ENCODE peak calls at places on chromosomes 4 and X, in ten cellular contexts. P, A, T, I, F, R, Q, H, Z and K are unnamed samples.

GRCh38 chrX:106404512-106404911 is 207.3 kb upstream of the RADX start:
- DNase-seq in P (no peak), A (no peak), T (no peak), I (no peak), F (no peak), R (no peak), Q (no peak), H (no peak), Z (no peak), K (no peak)

GRCh38 chrX:9286234-9286633 is 178.6 kb upstream of the TBL1X start:
- DNase-seq in P (no peak), A (no peak), T (no peak), I (no peak), F (no peak), R (no peak), Q (no peak), H (no peak), Z (no peak), K (no peak)

GRCh38 chrX:123959281-123960063 is 2.0 kb upstream of the STAG2 start:
- DNase-seq in P (peak), A (peak), T (peak), I (peak), F (peak), R (peak), Q (peak), H (no peak), Z (peak), K (peak)

GRCh38 chrX:36214924-36215323 is 295.4 kb downstream of the CFAP47 start:
- DNase-seq in P (no peak), A (no peak), T (no peak), I (no peak), F (no peak), R (no peak), Q (no peak), H (no peak), Z (no peak), K (no peak)

GRCh38 chrX:40068048-40068447 is 29.7 kb downstream of the BCOR start:
- DNase-seq in P (no peak), A (no peak), T (no peak), I (no peak), F (no peak), R (no peak), Q (no peak), H (no peak), Z (no peak), K (no peak)

GRCh38 chrX:109886122-109886761 is 116.7 kb upstream of the TMEM164 start:
- DNase-seq in P (no peak), A (peak), T (no peak), I (peak), F (no peak), R (peak), Q (peak), H (peak), Z (peak), K (no peak)

GRCh38 chr4:122673252-122673651 is 52.4 kb upstream of the IL21 start:
- DNase-seq in P (no peak), A (no peak), T (no peak), I (no peak), F (no peak), R (no peak), Q (no peak), H (no peak), Z (no peak), K (no peak)

GRCh38 chr4:44070843-44071242 is 377.8 kb downstream of the KCTD8 start:
- DNase-seq in P (no peak), A (no peak), T (no peak), I (no peak), F (peak), R (no peak), Q (no peak), H (no peak), Z (no peak), K (no peak)

GRCh38 chrX:67692246-67692645 is 148.4 kb downstream of the AR start:
- DNase-seq in P (no peak), A (no peak), T (no peak), I (no peak), F (no peak), R (no peak), Q (no peak), H (peak), Z (no peak), K (no peak)

GRCh38 chr4:169659736-169660670 is 39.6 kb downstream of the CLCN3 start:
- DNase-seq in P (no peak), A (peak), T (peak), I (peak), F (peak), R (peak), Q (peak), H (peak), Z (peak), K (peak)
- TF ChIP-seq POLR2A in P (peak), A (peak), T (peak), I (peak), F (peak), R (no peak), Q (peak), H (peak), Z (peak), K (no peak)

GRCh38 chrX:101550362-101550761 is at the start of gene ARMCX1:
- DNase-seq in P (peak), A (peak), T (no peak), I (peak), F (peak), R (no peak), Q (peak), H (peak), Z (peak), K (peak)
- TF ChIP-seq POLR2A in P (peak), A (peak), T (no peak), I (no peak), F (peak), R (no peak), Q (peak), H (peak), Z (peak), K (no peak)

DNA sequence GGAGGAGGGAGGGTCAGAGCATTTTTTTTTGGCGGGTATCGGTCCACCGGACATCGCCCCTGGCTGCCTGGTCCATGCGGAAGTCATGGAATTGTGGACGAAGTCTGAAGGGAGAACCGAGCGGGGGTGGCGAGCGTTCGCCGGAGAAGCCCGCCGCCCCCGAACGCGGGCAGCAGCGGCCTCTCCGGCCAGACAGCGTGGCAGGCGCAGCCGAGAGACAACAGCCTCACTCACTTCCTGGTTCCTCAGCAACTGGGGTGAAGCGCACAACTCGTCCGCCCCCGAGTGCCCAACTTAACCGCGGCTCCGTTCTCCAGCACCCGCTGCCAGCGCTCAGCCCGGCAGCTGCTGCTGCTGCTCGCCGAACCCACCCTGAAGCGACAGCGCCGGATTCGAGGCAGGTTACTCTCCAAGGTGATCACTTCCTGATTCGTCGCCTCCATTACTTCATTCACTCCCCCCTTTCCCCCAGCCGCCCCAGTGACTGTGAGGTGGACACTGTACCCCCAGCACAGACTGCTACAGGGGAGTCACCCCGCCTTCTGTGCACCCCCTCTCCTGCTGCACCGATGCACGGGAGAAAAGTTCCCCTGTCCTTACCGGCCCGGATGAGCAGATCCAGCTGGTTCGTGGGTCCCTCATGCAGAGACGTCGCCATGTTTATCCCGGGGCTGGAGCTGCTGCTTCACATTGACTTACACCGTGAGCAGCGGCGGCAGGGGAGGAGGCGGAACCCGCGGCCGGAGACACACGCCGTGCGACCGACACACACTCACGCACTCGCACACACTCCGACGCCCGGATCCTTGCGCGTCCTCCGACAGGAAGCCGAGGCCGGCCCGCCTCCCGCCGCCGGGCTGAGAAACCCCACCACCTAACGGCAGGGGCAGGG is 68.2 kb downstream of the NOCT start:
- DNase-seq in P (peak), A (peak), T (peak), I (peak), F (peak), R (peak), Q (peak), H (peak), Z (peak), K (peak)
- TF ChIP-seq POLR2A in P (no peak), A (peak), T (peak), I (peak), F (peak), R (peak), Q (peak), H (peak), Z (peak), K (no peak)

GRCh38 chrX:154443479-154443910 is 446 bp upstream of the FAM50A start:
- DNase-seq in P (no peak), A (no peak), T (no peak), I (no peak), F (no peak), R (no peak), Q (no peak), H (no peak), Z (no peak), K (no peak)

GRCh38 chrX:154441984-154442707 is 1.8 kb upstream of the FAM50A start:
- DNase-seq in P (no peak), A (peak), T (no peak), I (no peak), F (no peak), R (no peak), Q (peak), H (no peak), Z (no peak), K (no peak)

GRCh38 chrX:154445776-154446175 is 1.8 kb downstream of the FAM50A start:
- DNase-seq in P (no peak), A (no peak), T (no peak), I (no peak), F (no peak), R (no peak), Q (no peak), H (no peak), Z (no peak), K (no peak)

GRCh38 chrX:154444755-154445246 is 860 bp downstream of the FAM50A start:
- DNase-seq in P (no peak), A (no peak), T (no peak), I (no peak), F (no peak), R (no peak), Q (no peak), H (no peak), Z (no peak), K (no peak)

GRCh38 chrX:154444001-154444754 is at the start of gene FAM50A:
- DNase-seq in P (peak), A (peak), T (peak), I (peak), F (peak), R (peak), Q (peak), H (peak), Z (peak), K (peak)
- TF ChIP-seq POLR2A in P (peak), A (peak), T (no peak), I (peak), F (peak), R (peak), Q (no peak), H (no peak), Z (no peak), K (no peak)

GRCh38 chrX:154436597-154437397 is at the start of gene GDI1:
- DNase-seq in P (no peak), A (no peak), T (peak), I (peak), F (no peak), R (peak), Q (peak), H (peak), Z (peak), K (peak)
- TF ChIP-seq POLR2A in P (peak), A (peak), T (peak), I (peak), F (peak), R (peak), Q (peak), H (no peak), Z (peak), K (no peak)

GRCh38 chr4:113761682-113762060 is at the start of gene CAMK2D:
- DNase-seq in P (peak), A (peak), T (peak), I (peak), F (peak), R (peak), Q (peak), H (peak), Z (peak), K (peak)
- TF ChIP-seq POLR2A in P (peak), A (peak), T (no peak), I (peak), F (peak), R (peak), Q (no peak), H (no peak), Z (no peak), K (no peak)

GRCh38 chr4:141080668-141081067 is 52.6 kb downstream of the RNF150 start:
- DNase-seq in P (no peak), A (no peak), T (no peak), I (no peak), F (no peak), R (no peak), Q (no peak), H (no peak), Z (no peak), K (no peak)
- TF ChIP-seq POLR2A in P (no peak), A (no peak), T (no peak), I (no peak), F (no peak), R (no peak), Q (no peak), H (no peak), Z (no peak), K (no peak)

DNA sequence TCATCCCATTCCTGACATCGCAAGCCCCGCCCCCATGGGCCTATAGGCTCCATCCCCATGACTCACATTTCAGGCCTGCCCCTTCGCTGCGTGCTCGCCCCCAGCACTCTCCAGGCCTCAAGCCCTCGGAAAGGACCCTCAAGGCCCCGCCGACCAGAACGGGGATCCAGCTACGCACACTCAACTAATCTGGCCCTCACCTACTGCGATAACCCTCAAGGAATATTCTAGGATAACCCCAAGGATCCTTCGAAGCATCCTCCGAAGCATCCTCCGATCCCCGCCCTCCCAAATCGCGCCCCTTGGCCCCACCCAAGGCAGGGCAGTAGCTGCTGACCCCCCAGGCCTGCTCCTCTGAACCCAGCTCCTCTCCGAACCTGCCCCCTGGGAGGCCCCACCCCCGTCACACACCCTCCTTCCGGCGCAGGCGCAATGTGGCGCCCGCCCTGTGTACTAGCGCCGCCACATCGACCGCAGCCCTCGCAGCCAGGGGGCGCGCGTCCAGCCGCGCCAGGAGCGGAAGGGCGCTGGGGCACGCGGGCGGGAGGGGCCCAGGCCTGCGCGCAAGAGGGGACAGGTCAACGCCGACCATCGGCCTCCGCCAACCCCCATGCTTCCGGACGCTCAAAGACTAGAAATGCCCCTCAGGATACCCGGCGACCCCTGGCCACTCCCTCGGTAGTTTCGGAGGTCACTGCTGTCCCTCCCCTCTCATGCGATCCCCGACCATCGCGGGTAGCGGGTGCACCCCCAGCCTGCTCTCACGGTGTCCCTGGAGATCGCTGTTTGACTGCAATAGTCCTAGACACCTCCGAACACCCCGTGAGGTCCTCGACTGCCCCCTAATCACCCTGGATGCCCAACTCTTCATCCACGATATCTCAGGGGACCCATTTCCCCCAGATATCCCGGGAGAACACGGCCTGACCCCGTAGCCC is 6.4 kb upstream of the MAGIX start:
- DNase-seq in P (peak), A (peak), T (peak), I (peak), F (peak), R (peak), Q (peak), H (peak), Z (peak), K (peak)
- TF ChIP-seq POLR2A in P (peak), A (peak), T (peak), I (peak), F (peak), R (no peak), Q (peak), H (peak), Z (peak), K (peak)

GRCh38 chrX:140038842-140039241 is 73.5 kb upstream of the CXorf66 start:
- DNase-seq in P (no peak), A (no peak), T (no peak), I (no peak), F (no peak), R (no peak), Q (no peak), H (no peak), Z (no peak), K (no peak)

GRCh38 chrX:140040397-140040796 is 75.1 kb upstream of the CXorf66 start:
- DNase-seq in P (no peak), A (no peak), T (no peak), I (peak), F (no peak), R (no peak), Q (no peak), H (no peak), Z (peak), K (no peak)

DNA sequence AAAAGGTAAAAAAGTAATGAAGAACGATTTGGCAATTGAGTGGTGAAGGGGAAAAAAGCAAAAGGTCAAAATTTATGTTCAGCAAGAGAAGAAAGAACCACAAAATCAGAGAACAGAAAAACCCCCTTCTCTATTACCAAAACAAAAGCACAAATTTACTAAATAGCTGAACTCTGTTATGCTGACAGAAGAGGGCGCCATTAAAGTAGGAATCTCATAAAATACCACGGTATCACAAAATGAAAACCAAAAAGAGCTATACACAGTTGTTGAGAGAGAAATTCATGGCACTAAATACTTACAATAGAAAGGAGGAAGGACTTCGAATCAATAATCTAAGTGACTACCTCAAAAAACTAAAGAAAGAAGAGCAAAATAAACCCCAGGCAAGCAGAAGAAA is 69.6 kb upstream of the CXorf66 start:
- DNase-seq in P (no peak), A (no peak), T (no peak), I (no peak), F (no peak), R (no peak), Q (no peak), H (no peak), Z (no peak), K (no peak)
- TF ChIP-seq POLR2A in P (no peak), A (no peak), T (no peak), I (no peak), F (no peak), R (no peak), Q (no peak), H (no peak), Z (no peak), K (no peak)

DNA sequence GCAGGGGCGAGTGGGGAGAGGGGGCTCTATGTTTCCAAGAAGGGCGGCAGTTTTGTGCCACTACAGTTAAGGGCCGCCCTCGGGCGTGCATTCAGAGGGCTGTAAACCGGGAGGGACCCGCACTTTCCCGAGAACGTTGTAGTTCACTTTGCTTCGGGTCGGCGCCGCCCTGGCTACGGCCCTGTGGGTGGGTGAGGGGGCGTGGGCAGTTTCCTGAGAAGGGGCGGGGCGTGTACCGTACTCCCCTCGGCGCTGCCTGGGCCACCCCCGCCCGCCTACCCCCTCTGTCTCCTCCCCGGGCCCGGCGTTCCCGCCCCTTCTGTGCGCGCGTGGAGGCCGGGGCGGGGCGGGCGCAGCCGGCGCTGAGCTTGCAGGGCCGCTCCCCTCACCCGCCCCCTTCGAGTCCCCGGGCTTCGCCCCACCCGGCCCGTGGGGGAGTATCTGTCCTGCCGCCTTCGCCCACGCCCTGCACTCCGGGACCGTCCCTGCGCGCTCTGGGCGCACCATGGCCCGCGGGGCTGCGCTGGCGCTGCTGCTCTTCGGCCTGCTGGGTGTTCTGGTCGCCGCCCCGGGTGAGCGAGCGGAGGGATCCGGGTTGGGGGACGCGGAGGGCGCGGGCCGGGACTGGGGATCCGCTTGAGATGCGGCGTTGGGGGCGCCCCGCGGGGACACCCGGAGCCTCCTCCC is at the start of gene CD99:
- DNase-seq in P (peak), A (peak), T (peak), I (peak), F (peak), R (peak), Q (peak), H (peak), Z (peak), K (peak)
- TF ChIP-seq POLR2A in P (peak), A (peak), T (peak), I (peak), F (peak), R (no peak), Q (peak), H (peak), Z (peak), K (no peak)